ENCODE peak calls at places on chromosomes 2 and 18, in seven cellular contexts. One of them, this sample, is unnamed. For H3K27me3, the result is how much of the 10 kb centered on the place peaks cover.

GRCh38 chr18:37676276-37676675 is 110.7 kb upstream of the CELF4 start:
- DNase-seq in upper lobe of right lung: no peak
- DNase-seq in cardiac muscle cell: no peak
- DNase-seq in CD4-positive, alpha-beta T cell: no peak
- DNase-seq in body of pancreas: no peak
- DNase-seq in AG04450: no peak
- DNase-seq in tibial artery: no peak
- DNase-seq in this sample: no peak

GRCh38 chr18:74522635-74523548 is 11.4 kb upstream of the CNDP1 start:
- DNase-seq in cardiac muscle cell: no peak
- DNase-seq in body of pancreas: no peak
- DNase-seq in AG04450: no peak
- DNase-seq in upper lobe of right lung: peak
- DNase-seq in CD4-positive, alpha-beta T cell: no peak
- DNase-seq in tibial artery: no peak
- DNase-seq in this sample: no peak

GRCh38 chr2:176001281-176001902 is 675 bp downstream of the LNPK start:
- DNase-seq in CD4-positive, alpha-beta T cell: peak
- DNase-seq in upper lobe of right lung: peak
- DNase-seq in tibial artery: peak
- DNase-seq in body of pancreas: peak
- DNase-seq in AG04450: no peak
- DNase-seq in cardiac muscle cell: peak
- DNase-seq in this sample: no peak

GRCh38 chr2:49298230-49298629 is 143.9 kb upstream of the FSHR start:
- DNase-seq in AG04450: no peak
- DNase-seq in cardiac muscle cell: peak
- DNase-seq in tibial artery: no peak
- DNase-seq in CD4-positive, alpha-beta T cell: no peak
- DNase-seq in body of pancreas: no peak
- DNase-seq in upper lobe of right lung: no peak
- DNase-seq in this sample: no peak

GRCh38 chr2:62465741-62466500 is 40.1 kb downstream of the TMEM17 start:
- DNase-seq in upper lobe of right lung: no peak
- DNase-seq in AG04450: no peak
- DNase-seq in tibial artery: no peak
- DNase-seq in cardiac muscle cell: peak
- DNase-seq in body of pancreas: no peak
- DNase-seq in CD4-positive, alpha-beta T cell: no peak
- DNase-seq in this sample: no peak

GRCh38 chr2:106011380-106011779 is 182.7 kb downstream of the UXS1 start:
- DNase-seq in upper lobe of right lung: no peak
- DNase-seq in AG04450: no peak
- DNase-seq in cardiac muscle cell: peak
- DNase-seq in body of pancreas: no peak
- DNase-seq in tibial artery: no peak
- DNase-seq in CD4-positive, alpha-beta T cell: no peak
- DNase-seq in this sample: no peak

GRCh38 chr2:168495524-168495923 is 39.5 kb downstream of the CERS6 start:
- DNase-seq in AG04450: no peak
- DNase-seq in CD4-positive, alpha-beta T cell: no peak
- DNase-seq in upper lobe of right lung: no peak
- DNase-seq in body of pancreas: no peak
- DNase-seq in tibial artery: no peak
- DNase-seq in cardiac muscle cell: no peak
- DNase-seq in this sample: no peak

GRCh38 chr18:23689031-23689615 is at the start of gene LAMA3:
- DNase-seq in cardiac muscle cell: peak
- DNase-seq in body of pancreas: peak
- DNase-seq in AG04450: no peak
- DNase-seq in tibial artery: peak
- DNase-seq in upper lobe of right lung: peak
- DNase-seq in CD4-positive, alpha-beta T cell: peak
- DNase-seq in this sample: no peak

GRCh38 chr2:104312684-104313083 is 541.2 kb upstream of the POU3F3 start:
- DNase-seq in body of pancreas: no peak
- DNase-seq in upper lobe of right lung: no peak
- DNase-seq in AG04450: no peak
- DNase-seq in tibial artery: no peak
- DNase-seq in cardiac muscle cell: no peak
- DNase-seq in CD4-positive, alpha-beta T cell: no peak
- DNase-seq in this sample: no peak

GRCh38 chr2:134367915-134368911 is 114.3 kb downstream of the MGAT5 start:
- DNase-seq in upper lobe of right lung: no peak
- DNase-seq in tibial artery: no peak
- DNase-seq in cardiac muscle cell: peak
- DNase-seq in AG04450: peak
- DNase-seq in body of pancreas: no peak
- DNase-seq in CD4-positive, alpha-beta T cell: peak
- DNase-seq in this sample: no peak

GRCh38 chr2:129934044-129934822 is 45.2 kb upstream of the RAB6C start:
- DNase-seq in body of pancreas: no peak
- DNase-seq in upper lobe of right lung: no peak
- DNase-seq in AG04450: no peak
- DNase-seq in tibial artery: no peak
- DNase-seq in CD4-positive, alpha-beta T cell: no peak
- DNase-seq in cardiac muscle cell: peak
- DNase-seq in this sample: no peak

GRCh38 chr2:158495175-158495574 is 38.4 kb downstream of the PKP4 start:
- DNase-seq in AG04450: no peak
- DNase-seq in body of pancreas: no peak
- DNase-seq in upper lobe of right lung: no peak
- DNase-seq in cardiac muscle cell: peak
- DNase-seq in tibial artery: no peak
- DNase-seq in CD4-positive, alpha-beta T cell: no peak
- DNase-seq in this sample: peak

GRCh38 chr2:11389048-11389413 is 44.6 kb upstream of the ROCK2 start:
- DNase-seq in tibial artery: no peak
- DNase-seq in cardiac muscle cell: no peak
- DNase-seq in upper lobe of right lung: no peak
- DNase-seq in body of pancreas: no peak
- DNase-seq in AG04450: no peak
- DNase-seq in CD4-positive, alpha-beta T cell: no peak
- DNase-seq in this sample: no peak

GRCh38 chr2:129192117-129192516 is 787.3 kb upstream of the RAB6C start:
- DNase-seq in body of pancreas: no peak
- DNase-seq in CD4-positive, alpha-beta T cell: no peak
- DNase-seq in cardiac muscle cell: no peak
- DNase-seq in tibial artery: no peak
- DNase-seq in AG04450: no peak
- DNase-seq in upper lobe of right lung: no peak
- DNase-seq in this sample: no peak

GRCh38 chr2:37344453-37345361 is at the start of gene QPCT:
- DNase-seq in upper lobe of right lung: peak
- DNase-seq in cardiac muscle cell: peak
- DNase-seq in CD4-positive, alpha-beta T cell: peak
- DNase-seq in body of pancreas: peak
- DNase-seq in AG04450: no peak
- DNase-seq in tibial artery: peak
- DNase-seq in this sample: no peak

GRCh38 chr2:120732506-120733237 is 3.0 kb upstream of the GLI2 start:
- DNase-seq in body of pancreas: no peak
- DNase-seq in upper lobe of right lung: no peak
- DNase-seq in cardiac muscle cell: no peak
- DNase-seq in AG04450: no peak
- DNase-seq in tibial artery: no peak
- DNase-seq in CD4-positive, alpha-beta T cell: no peak
- DNase-seq in this sample: no peak

GRCh38 chr2:208980321-208980720 is 443.5 kb upstream of the MAP2 start:
- DNase-seq in body of pancreas: no peak
- DNase-seq in AG04450: no peak
- DNase-seq in upper lobe of right lung: no peak
- DNase-seq in tibial artery: no peak
- DNase-seq in cardiac muscle cell: no peak
- DNase-seq in CD4-positive, alpha-beta T cell: no peak
- DNase-seq in this sample: no peak

GRCh38 chr2:30332791-30333453 is 101.6 kb downstream of the LBH start:
- DNase-seq in tibial artery: no peak
- DNase-seq in AG04450: no peak
- DNase-seq in upper lobe of right lung: no peak
- DNase-seq in CD4-positive, alpha-beta T cell: no peak
- DNase-seq in cardiac muscle cell: no peak
- DNase-seq in body of pancreas: no peak
- DNase-seq in this sample: no peak

GRCh38 chr2:98647636-98648035 is 39.2 kb downstream of the UNC50 start:
- DNase-seq in tibial artery: no peak
- DNase-seq in cardiac muscle cell: no peak
- DNase-seq in body of pancreas: no peak
- DNase-seq in AG04450: no peak
- DNase-seq in CD4-positive, alpha-beta T cell: no peak
- DNase-seq in upper lobe of right lung: no peak
- DNase-seq in this sample: no peak

GRCh38 chr2:203097735-203098134 is 83.1 kb downstream of the NBEAL1 start:
- DNase-seq in upper lobe of right lung: no peak
- DNase-seq in body of pancreas: no peak
- DNase-seq in cardiac muscle cell: peak
- DNase-seq in CD4-positive, alpha-beta T cell: no peak
- DNase-seq in tibial artery: no peak
- DNase-seq in AG04450: no peak
- DNase-seq in this sample: no peak
- TF ChIP-seq CTCF in upper lobe of right lung: no peak
- TF ChIP-seq CTCF in body of pancreas: peak
- TF ChIP-seq CTCF in cardiac muscle cell: peak
- TF ChIP-seq CTCF in CD4-positive, alpha-beta T cell: no peak
- TF ChIP-seq CTCF in tibial artery: peak
- TF ChIP-seq CTCF in AG04450: peak
- TF ChIP-seq CTCF in this sample: peak

GRCh38 chr2:118115761-118116160 is 27.5 kb downstream of the INSIG2 start:
- DNase-seq in AG04450: no peak
- DNase-seq in upper lobe of right lung: no peak
- DNase-seq in body of pancreas: no peak
- DNase-seq in tibial artery: no peak
- DNase-seq in cardiac muscle cell: no peak
- DNase-seq in CD4-positive, alpha-beta T cell: no peak
- DNase-seq in this sample: no peak

GRCh38 chr2:118121101-118121500 is 32.8 kb downstream of the INSIG2 start:
- DNase-seq in CD4-positive, alpha-beta T cell: no peak
- DNase-seq in AG04450: no peak
- DNase-seq in cardiac muscle cell: peak
- DNase-seq in upper lobe of right lung: no peak
- DNase-seq in tibial artery: no peak
- DNase-seq in body of pancreas: no peak
- DNase-seq in this sample: no peak

GRCh38 chr2:118119158-118119715 is 31.0 kb downstream of the INSIG2 start:
- DNase-seq in CD4-positive, alpha-beta T cell: no peak
- DNase-seq in body of pancreas: no peak
- DNase-seq in upper lobe of right lung: no peak
- DNase-seq in AG04450: no peak
- DNase-seq in cardiac muscle cell: peak
- DNase-seq in tibial artery: no peak
- DNase-seq in this sample: no peak

GRCh38 chr2:118120001-118120400 is 31.7 kb downstream of the INSIG2 start:
- DNase-seq in CD4-positive, alpha-beta T cell: no peak
- DNase-seq in AG04450: no peak
- DNase-seq in upper lobe of right lung: no peak
- DNase-seq in tibial artery: no peak
- DNase-seq in cardiac muscle cell: no peak
- DNase-seq in body of pancreas: no peak
- DNase-seq in this sample: no peak

GRCh38 chr2:118118479-118118878 is 30.2 kb downstream of the INSIG2 start:
- DNase-seq in CD4-positive, alpha-beta T cell: no peak
- DNase-seq in AG04450: no peak
- DNase-seq in upper lobe of right lung: no peak
- DNase-seq in tibial artery: no peak
- DNase-seq in body of pancreas: no peak
- DNase-seq in cardiac muscle cell: no peak
- DNase-seq in this sample: no peak
- H3K27me3 ChIP-seq in CD4-positive, alpha-beta T cell: under half
- H3K27me3 ChIP-seq in AG04450: under half
- H3K27me3 ChIP-seq in upper lobe of right lung: under half
- H3K27me3 ChIP-seq in tibial artery: under half
- H3K27me3 ChIP-seq in body of pancreas: under half
- H3K27me3 ChIP-seq in cardiac muscle cell: under half
- H3K27me3 ChIP-seq in this sample: under half

GRCh38 chr2:148531175-148532048 is 113.1 kb upstream of the EPC2 start:
- DNase-seq in CD4-positive, alpha-beta T cell: no peak
- DNase-seq in cardiac muscle cell: no peak
- DNase-seq in upper lobe of right lung: no peak
- DNase-seq in tibial artery: no peak
- DNase-seq in AG04450: no peak
- DNase-seq in body of pancreas: no peak
- DNase-seq in this sample: no peak

GRCh38 chr2:148533004-148533403 is 111.5 kb upstream of the EPC2 start:
- DNase-seq in cardiac muscle cell: no peak
- DNase-seq in CD4-positive, alpha-beta T cell: no peak
- DNase-seq in upper lobe of right lung: no peak
- DNase-seq in AG04450: no peak
- DNase-seq in body of pancreas: no peak
- DNase-seq in tibial artery: no peak
- DNase-seq in this sample: no peak

GRCh38 chr2:148533685-148534084 is 110.9 kb upstream of the EPC2 start:
- DNase-seq in AG04450: no peak
- DNase-seq in body of pancreas: no peak
- DNase-seq in cardiac muscle cell: no peak
- DNase-seq in CD4-positive, alpha-beta T cell: no peak
- DNase-seq in upper lobe of right lung: no peak
- DNase-seq in tibial artery: no peak
- DNase-seq in this sample: no peak

GRCh38 chr2:148532049-148532428 is 112.5 kb upstream of the EPC2 start:
- DNase-seq in cardiac muscle cell: no peak
- DNase-seq in CD4-positive, alpha-beta T cell: no peak
- DNase-seq in body of pancreas: no peak
- DNase-seq in tibial artery: no peak
- DNase-seq in upper lobe of right lung: no peak
- DNase-seq in AG04450: no peak
- DNase-seq in this sample: no peak

GRCh38 chr2:148534416-148535205 is 109.9 kb upstream of the EPC2 start:
- DNase-seq in CD4-positive, alpha-beta T cell: no peak
- DNase-seq in AG04450: no peak
- DNase-seq in upper lobe of right lung: no peak
- DNase-seq in tibial artery: peak
- DNase-seq in cardiac muscle cell: peak
- DNase-seq in body of pancreas: no peak
- DNase-seq in this sample: no peak
- TF ChIP-seq CTCF in CD4-positive, alpha-beta T cell: no peak
- TF ChIP-seq CTCF in AG04450: no peak
- TF ChIP-seq CTCF in upper lobe of right lung: no peak
- TF ChIP-seq CTCF in tibial artery: no peak
- TF ChIP-seq CTCF in cardiac muscle cell: no peak
- TF ChIP-seq CTCF in body of pancreas: no peak
- TF ChIP-seq CTCF in this sample: no peak

DNA sequence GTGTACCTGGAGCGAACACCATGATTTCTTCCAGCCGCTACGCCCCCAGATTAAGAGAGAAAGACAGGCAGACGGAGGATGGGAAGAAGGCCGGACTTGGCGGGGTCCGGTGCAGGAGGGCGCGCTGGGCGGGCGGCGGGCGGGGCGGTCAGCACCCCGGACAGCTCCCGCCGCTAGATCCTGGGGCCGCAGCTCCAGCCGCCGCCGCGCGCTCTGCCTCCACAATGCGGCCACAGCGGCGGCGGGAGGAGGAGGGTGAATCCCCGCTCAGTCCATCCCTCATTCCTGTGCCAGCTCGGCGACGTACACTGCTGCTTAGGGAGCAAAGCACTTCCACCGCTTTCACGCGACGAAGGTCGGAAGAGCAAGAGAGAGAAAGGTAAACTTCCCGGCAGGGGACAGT is at the start of gene AKAIN1:
- DNase-seq in tibial artery: no peak
- DNase-seq in AG04450: no peak
- DNase-seq in upper lobe of right lung: peak
- DNase-seq in cardiac muscle cell: peak
- DNase-seq in body of pancreas: peak
- DNase-seq in CD4-positive, alpha-beta T cell: no peak
- DNase-seq in this sample: no peak
- H3K27me3 ChIP-seq in tibial artery: under half
- H3K27me3 ChIP-seq in AG04450: under half
- H3K27me3 ChIP-seq in upper lobe of right lung: under half
- H3K27me3 ChIP-seq in cardiac muscle cell: half or more
- H3K27me3 ChIP-seq in body of pancreas: under half
- H3K27me3 ChIP-seq in CD4-positive, alpha-beta T cell: under half
- H3K27me3 ChIP-seq in this sample: under half

GRCh38 chr2:136117391-136117841 is 533 bp downstream of the CXCR4 start:
- DNase-seq in AG04450: no peak
- DNase-seq in tibial artery: no peak
- DNase-seq in upper lobe of right lung: peak
- DNase-seq in cardiac muscle cell: peak
- DNase-seq in CD4-positive, alpha-beta T cell: peak
- DNase-seq in body of pancreas: no peak
- DNase-seq in this sample: no peak
- TF ChIP-seq CTCF in AG04450: no peak
- TF ChIP-seq CTCF in tibial artery: no peak
- TF ChIP-seq CTCF in upper lobe of right lung: peak
- TF ChIP-seq CTCF in cardiac muscle cell: peak
- TF ChIP-seq CTCF in CD4-positive, alpha-beta T cell: peak
- TF ChIP-seq CTCF in body of pancreas: no peak
- TF ChIP-seq CTCF in this sample: peak